ENCODE peak calls at places on chromosomes 16 and 17, in five cellular contexts. One of them, this sample, is unnamed.

GRCh38 chr17:57889252-57889651 is 39.4 kb upstream of the MRPS23 start:
- DNase-seq in effector memory CD4-positive, alpha-beta T cell: no peak
- DNase-seq in tibial nerve: no peak
- DNase-seq in PC-3: no peak
- DNase-seq in CD8-positive, alpha-beta memory T cell: no peak
- DNase-seq in this sample: no peak

GRCh38 chr17:2366747-2367494 is 29.6 kb downstream of the SGSM2 start:
- DNase-seq in CD8-positive, alpha-beta memory T cell: no peak
- DNase-seq in tibial nerve: no peak
- DNase-seq in effector memory CD4-positive, alpha-beta T cell: no peak
- DNase-seq in PC-3: no peak
- DNase-seq in this sample: no peak

GRCh38 chr17:64320613-64321553 is 57.8 kb upstream of the TEX2 start:
- DNase-seq in PC-3: peak; percentile 98
- DNase-seq in effector memory CD4-positive, alpha-beta T cell: peak; percentile 41
- DNase-seq in tibial nerve: peak; percentile 25
- DNase-seq in CD8-positive, alpha-beta memory T cell: peak; percentile 34
- DNase-seq in this sample: peak; percentile 30

GRCh38 chr16:11233727-11234376 is 22.2 kb downstream of the SOCS1 start:
- DNase-seq in PC-3: no peak
- DNase-seq in CD8-positive, alpha-beta memory T cell: no peak
- DNase-seq in effector memory CD4-positive, alpha-beta T cell: no peak
- DNase-seq in tibial nerve: no peak
- DNase-seq in this sample: no peak

GRCh38 chr17:80068301-80069160 is 32.1 kb downstream of the CCDC40 start:
- DNase-seq in effector memory CD4-positive, alpha-beta T cell: no peak
- DNase-seq in PC-3: peak; percentile 16
- DNase-seq in tibial nerve: no peak
- DNase-seq in CD8-positive, alpha-beta memory T cell: no peak
- DNase-seq in this sample: peak; percentile 33

GRCh38 chr17:13594310-13594709 is 7.4 kb downstream of the HS3ST3A1 start:
- DNase-seq in effector memory CD4-positive, alpha-beta T cell: no peak
- DNase-seq in tibial nerve: no peak
- DNase-seq in CD8-positive, alpha-beta memory T cell: no peak
- DNase-seq in PC-3: no peak
- DNase-seq in this sample: no peak

GRCh38 chr17:61398721-61399130 is 917 bp upstream of the TBX2 start:
- DNase-seq in CD8-positive, alpha-beta memory T cell: no peak
- DNase-seq in tibial nerve: no peak
- DNase-seq in PC-3: peak; percentile 35
- DNase-seq in effector memory CD4-positive, alpha-beta T cell: no peak
- DNase-seq in this sample: no peak

GRCh38 chr17:49227436-49228261 is 2.9 kb downstream of the PHOSPHO1 start:
- DNase-seq in CD8-positive, alpha-beta memory T cell: peak; percentile 65
- DNase-seq in tibial nerve: peak; percentile 32
- DNase-seq in effector memory CD4-positive, alpha-beta T cell: peak; percentile 63
- DNase-seq in PC-3: peak; percentile 88
- DNase-seq in this sample: peak; percentile 26

GRCh38 chr17:74159226-74159840 is 44.1 kb upstream of the RPL38 start:
- DNase-seq in tibial nerve: no peak
- DNase-seq in CD8-positive, alpha-beta memory T cell: no peak
- DNase-seq in effector memory CD4-positive, alpha-beta T cell: no peak
- DNase-seq in PC-3: no peak
- DNase-seq in this sample: no peak

GRCh38 chr16:4344659-4345438 is 6.3 kb downstream of the PAM16 start:
- DNase-seq in CD8-positive, alpha-beta memory T cell: no peak
- DNase-seq in tibial nerve: no peak
- DNase-seq in effector memory CD4-positive, alpha-beta T cell: no peak
- DNase-seq in PC-3: no peak
- DNase-seq in this sample: no peak

GRCh38 chr17:75404739-75405364 is 626 bp downstream of the GRB2 start:
- DNase-seq in CD8-positive, alpha-beta memory T cell: peak; percentile 32
- DNase-seq in PC-3: peak; percentile 43
- DNase-seq in effector memory CD4-positive, alpha-beta T cell: peak; percentile 27
- DNase-seq in tibial nerve: no peak
- DNase-seq in this sample: no peak

GRCh38 chr17:34423978-34424813 is 61.2 kb upstream of the CCL1 start:
- DNase-seq in CD8-positive, alpha-beta memory T cell: no peak
- DNase-seq in effector memory CD4-positive, alpha-beta T cell: no peak
- DNase-seq in PC-3: no peak
- DNase-seq in tibial nerve: no peak
- DNase-seq in this sample: no peak

GRCh38 chr16:1006781-1007180 is 25.2 kb downstream of the SOX8 start:
- DNase-seq in tibial nerve: no peak
- DNase-seq in PC-3: no peak
- DNase-seq in effector memory CD4-positive, alpha-beta T cell: no peak
- DNase-seq in CD8-positive, alpha-beta memory T cell: no peak
- DNase-seq in this sample: no peak

GRCh38 chr16:67086829-67087228 is 22.9 kb upstream of the PHAF1 start:
- DNase-seq in CD8-positive, alpha-beta memory T cell: no peak
- DNase-seq in PC-3: no peak
- DNase-seq in effector memory CD4-positive, alpha-beta T cell: no peak
- DNase-seq in tibial nerve: no peak
- DNase-seq in this sample: peak; percentile 21

GRCh38 chr16:28063047-28063521 is 430 bp downstream of the GSG1L start:
- DNase-seq in effector memory CD4-positive, alpha-beta T cell: no peak
- DNase-seq in CD8-positive, alpha-beta memory T cell: no peak
- DNase-seq in PC-3: no peak
- DNase-seq in tibial nerve: no peak
- DNase-seq in this sample: no peak

GRCh38 chr17:31596382-31597323 is 205.2 kb downstream of the RAB11FIP4 start:
- DNase-seq in CD8-positive, alpha-beta memory T cell: no peak
- DNase-seq in effector memory CD4-positive, alpha-beta T cell: no peak
- DNase-seq in PC-3: peak; percentile 87
- DNase-seq in tibial nerve: peak; percentile 32
- DNase-seq in this sample: peak; percentile 91

GRCh38 chr17:83181991-83182619 is 102.7 kb downstream of the METRNL start:
- DNase-seq in CD8-positive, alpha-beta memory T cell: no peak
- DNase-seq in PC-3: no peak
- DNase-seq in tibial nerve: peak; percentile 3
- DNase-seq in effector memory CD4-positive, alpha-beta T cell: no peak
- DNase-seq in this sample: no peak

GRCh38 chr17:11264183-11264871 is 23.3 kb downstream of the SHISA6 start:
- DNase-seq in effector memory CD4-positive, alpha-beta T cell: no peak
- DNase-seq in CD8-positive, alpha-beta memory T cell: no peak
- DNase-seq in PC-3: peak; percentile 3
- DNase-seq in tibial nerve: no peak
- DNase-seq in this sample: no peak

GRCh38 chr16:29730649-29731048 is 15.1 kb downstream of the C16orf54 start:
- DNase-seq in CD8-positive, alpha-beta memory T cell: no peak
- DNase-seq in PC-3: no peak
- DNase-seq in effector memory CD4-positive, alpha-beta T cell: no peak
- DNase-seq in tibial nerve: no peak
- DNase-seq in this sample: no peak
- H3K27ac ChIP-seq in CD8-positive, alpha-beta memory T cell: no peak overlapping the region
- H3K27ac ChIP-seq in PC-3: no peak overlapping the region
- H3K27ac ChIP-seq in effector memory CD4-positive, alpha-beta T cell: no peak overlapping the region
- H3K27ac ChIP-seq in tibial nerve: no peak overlapping the region
- H3K27ac ChIP-seq in this sample: no peak overlapping the region

GRCh38 chr17:519450-520212 is 167.0 kb upstream of the RPH3AL start:
- DNase-seq in effector memory CD4-positive, alpha-beta T cell: no peak
- DNase-seq in CD8-positive, alpha-beta memory T cell: no peak
- DNase-seq in tibial nerve: no peak
- DNase-seq in PC-3: no peak
- DNase-seq in this sample: no peak

GRCh38 chr17:521561-522325 is 169.1 kb upstream of the RPH3AL start:
- DNase-seq in PC-3: no peak
- DNase-seq in CD8-positive, alpha-beta memory T cell: no peak
- DNase-seq in effector memory CD4-positive, alpha-beta T cell: no peak
- DNase-seq in tibial nerve: no peak
- DNase-seq in this sample: no peak

GRCh38 chr17:520447-521167 is 168.0 kb upstream of the RPH3AL start:
- DNase-seq in PC-3: no peak
- DNase-seq in effector memory CD4-positive, alpha-beta T cell: no peak
- DNase-seq in CD8-positive, alpha-beta memory T cell: no peak
- DNase-seq in tibial nerve: no peak
- DNase-seq in this sample: peak; percentile 39

GRCh38 chr17:522912-523311 is 170.3 kb upstream of the RPH3AL start:
- DNase-seq in PC-3: no peak
- DNase-seq in CD8-positive, alpha-beta memory T cell: no peak
- DNase-seq in effector memory CD4-positive, alpha-beta T cell: no peak
- DNase-seq in tibial nerve: no peak
- DNase-seq in this sample: no peak

GRCh38 chr17:521168-521525 is 168.5 kb upstream of the RPH3AL start:
- DNase-seq in tibial nerve: no peak
- DNase-seq in effector memory CD4-positive, alpha-beta T cell: no peak
- DNase-seq in PC-3: no peak
- DNase-seq in CD8-positive, alpha-beta memory T cell: no peak
- DNase-seq in this sample: no peak
- H3K4me3 ChIP-seq in tibial nerve: no peak overlapping the region
- H3K4me3 ChIP-seq in effector memory CD4-positive, alpha-beta T cell: no peak overlapping the region
- H3K4me3 ChIP-seq in PC-3: no peak overlapping the region
- H3K4me3 ChIP-seq in CD8-positive, alpha-beta memory T cell: no peak overlapping the region
- H3K4me3 ChIP-seq in this sample: no peak overlapping the region

DNA sequence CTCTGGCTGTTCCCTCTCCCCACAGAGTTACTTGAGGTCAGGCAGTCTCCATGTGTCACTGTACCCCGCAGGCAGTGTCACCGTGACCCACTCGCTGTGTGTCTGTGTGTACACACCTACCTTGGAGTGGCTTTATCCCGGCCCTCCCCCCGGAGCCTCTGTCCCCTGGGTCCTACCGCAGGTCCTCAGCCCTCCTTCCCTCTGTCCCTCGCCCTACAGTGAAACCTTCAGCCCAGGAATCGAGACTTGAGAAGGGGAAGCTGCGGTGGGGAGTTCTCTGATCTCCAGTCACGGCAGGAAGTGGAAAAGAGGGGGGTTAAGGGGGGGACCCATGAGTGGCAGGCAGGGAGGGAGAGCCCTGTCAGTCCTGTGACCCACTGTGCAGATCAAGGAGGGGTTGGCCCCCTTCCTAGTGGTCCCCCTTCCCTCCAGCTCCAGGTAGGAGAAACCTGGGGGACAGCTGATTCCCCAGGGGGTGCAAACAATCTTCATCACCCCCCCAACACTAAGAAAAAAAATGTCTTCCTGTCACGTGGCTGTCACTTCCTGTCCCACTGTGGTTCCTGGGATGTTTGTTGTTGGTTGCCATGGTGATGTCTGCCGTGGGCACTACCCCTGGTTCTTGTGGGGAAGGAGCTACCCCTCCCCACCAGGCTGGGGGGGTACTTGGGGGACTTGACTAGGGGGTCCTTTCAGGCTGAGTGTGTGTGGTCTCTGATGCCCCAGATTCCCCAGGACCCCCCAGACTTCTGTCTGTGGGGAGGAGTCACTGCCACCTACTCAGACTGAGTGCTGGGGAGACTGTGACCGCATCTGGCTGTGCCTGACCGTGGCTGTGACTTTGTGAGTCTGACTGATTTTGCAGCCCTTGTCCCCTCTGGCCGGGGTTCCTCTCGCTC is 13.7 kb downstream of the RARA start:
- DNase-seq in CD8-positive, alpha-beta memory T cell: peak; percentile 90
- DNase-seq in tibial nerve: no peak
- DNase-seq in effector memory CD4-positive, alpha-beta T cell: peak; percentile 91
- DNase-seq in PC-3: peak; percentile 62
- DNase-seq in this sample: no peak
- H3K27ac ChIP-seq in CD8-positive, alpha-beta memory T cell: peak overlapping the region; percentile 100
- H3K27ac ChIP-seq in tibial nerve: peak overlapping the region; percentile 99
- H3K27ac ChIP-seq in effector memory CD4-positive, alpha-beta T cell: peak overlapping the region; percentile 98
- H3K27ac ChIP-seq in PC-3: peak overlapping the region; percentile 84
- H3K27ac ChIP-seq in this sample: peak overlapping the region; percentile 83

GRCh38 chr16:10036951-10037350 is 145.3 kb downstream of the GRIN2A start:
- DNase-seq in CD8-positive, alpha-beta memory T cell: no peak
- DNase-seq in tibial nerve: no peak
- DNase-seq in PC-3: no peak
- DNase-seq in effector memory CD4-positive, alpha-beta T cell: no peak
- DNase-seq in this sample: no peak

GRCh38 chr16:10033561-10033960 is 148.7 kb downstream of the GRIN2A start:
- DNase-seq in PC-3: no peak
- DNase-seq in effector memory CD4-positive, alpha-beta T cell: no peak
- DNase-seq in CD8-positive, alpha-beta memory T cell: no peak
- DNase-seq in tibial nerve: no peak
- DNase-seq in this sample: no peak

GRCh38 chr16:10040136-10041080 is 141.8 kb downstream of the GRIN2A start:
- DNase-seq in PC-3: no peak
- DNase-seq in CD8-positive, alpha-beta memory T cell: no peak
- DNase-seq in tibial nerve: no peak
- DNase-seq in effector memory CD4-positive, alpha-beta T cell: no peak
- DNase-seq in this sample: no peak

GRCh38 chr16:10039220-10040096 is 142.8 kb downstream of the GRIN2A start:
- DNase-seq in effector memory CD4-positive, alpha-beta T cell: no peak
- DNase-seq in CD8-positive, alpha-beta memory T cell: no peak
- DNase-seq in tibial nerve: no peak
- DNase-seq in PC-3: no peak
- DNase-seq in this sample: no peak

DNA sequence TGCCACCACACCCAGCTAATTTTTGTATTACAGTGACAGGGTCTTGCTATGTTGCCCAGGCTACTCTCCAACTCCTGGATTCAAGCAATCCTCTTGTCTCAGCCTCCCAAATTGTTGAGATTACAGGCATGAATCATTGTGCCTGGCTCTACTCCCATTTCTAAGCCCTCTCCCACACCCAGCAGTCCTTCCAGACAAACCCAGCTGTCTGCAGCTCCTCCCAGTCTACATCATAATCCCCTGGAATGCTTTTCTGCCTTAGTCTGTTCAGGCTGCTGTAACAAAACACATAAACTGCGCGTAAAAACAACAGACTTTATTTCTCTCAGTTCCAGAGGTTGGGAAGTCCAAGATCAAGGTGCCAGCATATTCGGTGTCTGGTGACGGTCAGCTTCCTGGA is 144.5 kb downstream of the GRIN2A start:
- DNase-seq in PC-3: peak; percentile 7
- DNase-seq in effector memory CD4-positive, alpha-beta T cell: no peak
- DNase-seq in tibial nerve: no peak
- DNase-seq in CD8-positive, alpha-beta memory T cell: no peak
- DNase-seq in this sample: no peak
- H3K4me3 ChIP-seq in PC-3: no peak overlapping the region
- H3K4me3 ChIP-seq in effector memory CD4-positive, alpha-beta T cell: no peak overlapping the region
- H3K4me3 ChIP-seq in tibial nerve: no peak overlapping the region
- H3K4me3 ChIP-seq in CD8-positive, alpha-beta memory T cell: no peak overlapping the region
- H3K4me3 ChIP-seq in this sample: no peak overlapping the region

DNA sequence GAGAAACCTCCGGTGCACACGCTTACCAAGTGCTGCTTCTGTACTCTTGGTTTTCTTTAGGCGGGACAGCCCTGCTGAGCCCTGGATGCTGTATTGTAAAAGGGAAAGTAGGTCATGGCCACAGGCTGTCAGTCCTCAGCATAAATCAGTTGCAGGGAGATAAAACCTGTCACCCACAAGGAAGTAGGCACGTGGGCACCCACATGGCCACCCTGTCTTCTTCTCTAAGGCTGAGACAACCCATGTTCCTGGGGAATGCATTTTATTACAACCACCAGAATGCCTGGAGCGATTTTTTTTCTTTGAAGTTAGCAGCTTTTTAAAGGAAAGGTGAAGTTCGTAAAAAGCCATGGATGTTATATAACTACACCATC is 59.3 kb downstream of the ASIC2 start:
- DNase-seq in tibial nerve: no peak
- DNase-seq in PC-3: peak; percentile 19
- DNase-seq in CD8-positive, alpha-beta memory T cell: peak; percentile 28
- DNase-seq in effector memory CD4-positive, alpha-beta T cell: peak; percentile 17
- DNase-seq in this sample: no peak
- H3K27ac ChIP-seq in tibial nerve: no peak overlapping the region
- H3K27ac ChIP-seq in PC-3: no peak overlapping the region
- H3K27ac ChIP-seq in CD8-positive, alpha-beta memory T cell: no peak overlapping the region
- H3K27ac ChIP-seq in effector memory CD4-positive, alpha-beta T cell: no peak overlapping the region
- H3K27ac ChIP-seq in this sample: no peak overlapping the region

GRCh38 chr17:45312477-45313418 is 4.1 kb downstream of the MAP3K14 start:
- DNase-seq in PC-3: peak; percentile 54
- DNase-seq in tibial nerve: no peak
- DNase-seq in CD8-positive, alpha-beta memory T cell: no peak
- DNase-seq in effector memory CD4-positive, alpha-beta T cell: no peak
- DNase-seq in this sample: no peak
- H3K4me3 ChIP-seq in PC-3: peak overlapping the region; percentile 78
- H3K4me3 ChIP-seq in tibial nerve: peak overlapping the region; percentile 21
- H3K4me3 ChIP-seq in CD8-positive, alpha-beta memory T cell: peak overlapping the region; percentile 45
- H3K4me3 ChIP-seq in effector memory CD4-positive, alpha-beta T cell: peak overlapping the region; percentile 74
- H3K4me3 ChIP-seq in this sample: peak overlapping the region; percentile 22

This sample was measured in AG04450.